ENCODE peak calls at places on chromosomes 7 and 10, in eight cellular contexts. One of them, this sample, is unnamed. For H3K9me3, the result is how much of the 10 kb centered on the place peaks cover.

GRCh38 chr7:24732646-24733413 is 24.4 kb downstream of the GSDME start:
- DNase-seq in H1: no peak
- DNase-seq in tibial nerve: no peak
- DNase-seq in kidney: no peak
- DNase-seq in cardiac muscle cell: no peak
- DNase-seq in mammary epithelial cell: peak
- DNase-seq in fibroblast of lung: peak
- DNase-seq in right lobe of liver: no peak
- DNase-seq in this sample: no peak

GRCh38 chr7:138890782-138891445 is 90.3 kb downstream of the KIAA1549 start:
- DNase-seq in H1: no peak
- DNase-seq in tibial nerve: peak
- DNase-seq in kidney: no peak
- DNase-seq in cardiac muscle cell: peak
- DNase-seq in mammary epithelial cell: no peak
- DNase-seq in fibroblast of lung: peak
- DNase-seq in right lobe of liver: peak
- DNase-seq in this sample: no peak

GRCh38 chr10:97302088-97302791 is 9.8 kb upstream of the ARHGAP19 start:
- DNase-seq in H1: no peak
- DNase-seq in tibial nerve: no peak
- DNase-seq in kidney: no peak
- DNase-seq in cardiac muscle cell: no peak
- DNase-seq in mammary epithelial cell: no peak
- DNase-seq in fibroblast of lung: no peak
- DNase-seq in right lobe of liver: no peak
- DNase-seq in this sample: no peak

GRCh38 chr7:149732111-149732561 is 41.3 kb downstream of the ZNF467 start:
- DNase-seq in H1: no peak
- DNase-seq in tibial nerve: no peak
- DNase-seq in kidney: peak
- DNase-seq in cardiac muscle cell: no peak
- DNase-seq in mammary epithelial cell: no peak
- DNase-seq in fibroblast of lung: no peak
- DNase-seq in right lobe of liver: no peak
- DNase-seq in this sample: peak

GRCh38 chr7:132575336-132575986 is 809 bp downstream of the PLXNA4 start:
- DNase-seq in H1: no peak
- DNase-seq in tibial nerve: peak
- DNase-seq in kidney: peak
- DNase-seq in cardiac muscle cell: peak
- DNase-seq in mammary epithelial cell: no peak
- DNase-seq in fibroblast of lung: peak
- DNase-seq in right lobe of liver: peak
- DNase-seq in this sample: no peak

GRCh38 chr7:90401989-90402388 is 1.3 kb upstream of the CLDN12 start:
- DNase-seq in H1: no peak
- DNase-seq in tibial nerve: no peak
- DNase-seq in kidney: no peak
- DNase-seq in cardiac muscle cell: no peak
- DNase-seq in mammary epithelial cell: no peak
- DNase-seq in fibroblast of lung: peak
- DNase-seq in right lobe of liver: peak
- DNase-seq in this sample: no peak

GRCh38 chr10:30184397-30185033 is 125.1 kb upstream of the JCAD start:
- DNase-seq in H1: no peak
- DNase-seq in tibial nerve: no peak
- DNase-seq in kidney: no peak
- DNase-seq in cardiac muscle cell: no peak
- DNase-seq in mammary epithelial cell: no peak
- DNase-seq in fibroblast of lung: peak
- DNase-seq in right lobe of liver: no peak
- DNase-seq in this sample: no peak

GRCh38 chr10:129531195-129531968 is 64.3 kb downstream of the MGMT start:
- DNase-seq in H1: no peak
- DNase-seq in tibial nerve: no peak
- DNase-seq in kidney: no peak
- DNase-seq in cardiac muscle cell: peak
- DNase-seq in mammary epithelial cell: no peak
- DNase-seq in fibroblast of lung: peak
- DNase-seq in right lobe of liver: no peak
- DNase-seq in this sample: no peak

GRCh38 chr10:48879476-48879875 is 60.2 kb downstream of the LRRC18 start:
- DNase-seq in H1: no peak
- DNase-seq in tibial nerve: no peak
- DNase-seq in kidney: no peak
- DNase-seq in cardiac muscle cell: no peak
- DNase-seq in mammary epithelial cell: no peak
- DNase-seq in fibroblast of lung: no peak
- DNase-seq in right lobe of liver: no peak
- DNase-seq in this sample: no peak

GRCh38 chr7:69256634-69257081 is 341.6 kb upstream of the AUTS2 start:
- DNase-seq in H1: no peak
- DNase-seq in tibial nerve: peak
- DNase-seq in kidney: no peak
- DNase-seq in cardiac muscle cell: no peak
- DNase-seq in mammary epithelial cell: no peak
- DNase-seq in fibroblast of lung: no peak
- DNase-seq in right lobe of liver: peak
- DNase-seq in this sample: peak

GRCh38 chr10:25651534-25651933 is 282.5 kb upstream of the MYO3A start:
- DNase-seq in H1: no peak
- DNase-seq in tibial nerve: no peak
- DNase-seq in kidney: no peak
- DNase-seq in cardiac muscle cell: no peak
- DNase-seq in mammary epithelial cell: no peak
- DNase-seq in fibroblast of lung: no peak
- DNase-seq in right lobe of liver: no peak
- DNase-seq in this sample: no peak

GRCh38 chr10:12638103-12638502 is 288.8 kb downstream of the CAMK1D start:
- DNase-seq in H1: no peak
- DNase-seq in tibial nerve: no peak
- DNase-seq in kidney: no peak
- DNase-seq in cardiac muscle cell: no peak
- DNase-seq in mammary epithelial cell: no peak
- DNase-seq in fibroblast of lung: peak
- DNase-seq in right lobe of liver: no peak
- DNase-seq in this sample: no peak

GRCh38 chr10:32050145-32050544 is 6.1 kb downstream of the KIF5B start:
- DNase-seq in H1: no peak
- DNase-seq in tibial nerve: no peak
- DNase-seq in kidney: no peak
- DNase-seq in cardiac muscle cell: no peak
- DNase-seq in mammary epithelial cell: no peak
- DNase-seq in fibroblast of lung: no peak
- DNase-seq in right lobe of liver: no peak
- DNase-seq in this sample: no peak

GRCh38 chr10:10873289-10873688 is 144.4 kb upstream of the CELF2 start:
- DNase-seq in H1: no peak
- DNase-seq in tibial nerve: no peak
- DNase-seq in kidney: no peak
- DNase-seq in cardiac muscle cell: no peak
- DNase-seq in mammary epithelial cell: no peak
- DNase-seq in fibroblast of lung: no peak
- DNase-seq in right lobe of liver: no peak
- DNase-seq in this sample: no peak

GRCh38 chr10:90709727-90710126 is 148.1 kb downstream of the HTR7 start:
- DNase-seq in H1: no peak
- DNase-seq in tibial nerve: no peak
- DNase-seq in kidney: no peak
- DNase-seq in cardiac muscle cell: no peak
- DNase-seq in mammary epithelial cell: no peak
- DNase-seq in fibroblast of lung: no peak
- DNase-seq in right lobe of liver: no peak
- DNase-seq in this sample: no peak

DNA sequence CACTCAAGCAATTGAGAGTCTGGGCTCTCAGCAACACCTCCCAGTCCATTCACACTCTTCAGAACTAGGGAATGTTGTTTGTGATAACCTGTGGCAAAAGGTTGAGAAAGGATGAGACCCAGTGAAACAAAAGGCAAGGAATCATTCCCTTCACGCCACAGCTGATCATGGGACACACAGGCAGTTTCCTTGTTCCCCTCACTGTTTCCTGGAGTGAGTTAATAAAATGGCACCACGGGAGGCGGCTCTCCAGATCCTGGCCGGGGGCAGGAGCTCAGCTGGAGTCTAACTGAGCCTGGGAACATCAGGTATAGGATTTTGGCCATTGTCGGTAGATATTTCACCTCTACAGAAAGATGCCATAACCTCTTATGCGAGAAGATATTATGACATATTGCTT is 107.3 kb upstream of the FAM171A1 start:
- DNase-seq in H1: no peak
- DNase-seq in tibial nerve: no peak
- DNase-seq in kidney: no peak
- DNase-seq in cardiac muscle cell: no peak
- DNase-seq in mammary epithelial cell: no peak
- DNase-seq in fibroblast of lung: no peak
- DNase-seq in right lobe of liver: no peak
- DNase-seq in this sample: no peak
- H3K9me3 ChIP-seq in H1: under half
- H3K9me3 ChIP-seq in tibial nerve: under half
- H3K9me3 ChIP-seq in kidney: under half
- H3K9me3 ChIP-seq in cardiac muscle cell: under half
- H3K9me3 ChIP-seq in mammary epithelial cell: under half
- H3K9me3 ChIP-seq in fibroblast of lung: under half
- H3K9me3 ChIP-seq in right lobe of liver: under half
- H3K9me3 ChIP-seq in this sample: under half

DNA sequence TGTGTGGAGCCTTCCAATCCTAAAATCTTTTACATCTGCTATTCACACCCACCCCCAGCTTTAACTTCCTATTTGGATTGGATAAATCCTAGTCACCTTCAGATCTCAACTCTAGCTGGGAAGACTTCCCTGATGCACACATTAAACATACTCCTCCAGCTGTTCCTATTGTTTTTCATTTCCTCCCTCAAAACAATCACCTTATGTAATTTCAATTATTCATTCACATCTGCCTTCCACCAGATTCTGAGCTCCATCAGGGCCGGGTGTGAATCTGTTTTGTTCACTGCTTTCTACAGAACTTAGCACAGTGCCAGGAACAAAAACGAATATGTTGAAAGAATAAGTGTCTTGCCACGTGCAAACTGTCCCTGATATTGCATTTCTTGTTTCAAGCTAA is 497.4 kb downstream of the PLXDC2 start:
- DNase-seq in H1: no peak
- DNase-seq in tibial nerve: no peak
- DNase-seq in kidney: no peak
- DNase-seq in cardiac muscle cell: no peak
- DNase-seq in mammary epithelial cell: no peak
- DNase-seq in fibroblast of lung: no peak
- DNase-seq in right lobe of liver: no peak
- DNase-seq in this sample: no peak
- H3K9me3 ChIP-seq in H1: under half
- H3K9me3 ChIP-seq in tibial nerve: under half
- H3K9me3 ChIP-seq in kidney: under half
- H3K9me3 ChIP-seq in cardiac muscle cell: under half
- H3K9me3 ChIP-seq in mammary epithelial cell: under half
- H3K9me3 ChIP-seq in fibroblast of lung: under half
- H3K9me3 ChIP-seq in right lobe of liver: under half
- H3K9me3 ChIP-seq in this sample: under half

GRCh38 chr10:120989996-120990395 is 138.8 kb downstream of the WDR11 start:
- DNase-seq in H1: no peak
- DNase-seq in tibial nerve: no peak
- DNase-seq in kidney: no peak
- DNase-seq in cardiac muscle cell: no peak
- DNase-seq in mammary epithelial cell: no peak
- DNase-seq in fibroblast of lung: no peak
- DNase-seq in right lobe of liver: no peak
- DNase-seq in this sample: no peak
- H3K9me3 ChIP-seq in H1: under half
- H3K9me3 ChIP-seq in tibial nerve: under half
- H3K9me3 ChIP-seq in kidney: under half
- H3K9me3 ChIP-seq in cardiac muscle cell: under half
- H3K9me3 ChIP-seq in mammary epithelial cell: under half
- H3K9me3 ChIP-seq in fibroblast of lung: under half
- H3K9me3 ChIP-seq in right lobe of liver: under half
- H3K9me3 ChIP-seq in this sample: half or more

DNA sequence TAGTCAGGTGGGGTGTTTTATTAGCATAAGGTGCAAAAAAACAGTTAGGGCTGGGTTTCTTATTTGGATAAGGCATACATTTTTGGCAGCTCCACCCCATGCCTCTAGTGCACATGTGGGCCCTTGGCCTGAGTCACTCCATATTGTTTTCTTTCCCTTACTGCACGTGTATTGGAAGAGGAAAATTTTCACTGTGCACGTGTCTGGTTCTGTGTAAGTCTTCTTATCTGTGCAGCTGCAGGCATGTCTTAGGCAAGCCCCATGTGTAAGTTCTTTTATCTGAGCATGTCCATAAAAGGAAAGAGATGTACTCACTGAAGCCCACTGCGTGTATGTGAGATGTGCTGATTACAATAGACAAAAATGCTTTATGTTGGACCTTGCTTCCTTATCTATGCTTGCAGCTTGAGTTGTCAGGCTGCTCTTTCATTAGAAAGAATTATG is 540.3 kb upstream of the IGFBP3 start:
- DNase-seq in H1: no peak
- DNase-seq in tibial nerve: no peak
- DNase-seq in kidney: no peak
- DNase-seq in cardiac muscle cell: no peak
- DNase-seq in mammary epithelial cell: no peak
- DNase-seq in fibroblast of lung: peak
- DNase-seq in right lobe of liver: no peak
- DNase-seq in this sample: no peak
- H3K9me3 ChIP-seq in H1: under half
- H3K9me3 ChIP-seq in tibial nerve: under half
- H3K9me3 ChIP-seq in kidney: under half
- H3K9me3 ChIP-seq in cardiac muscle cell: under half
- H3K9me3 ChIP-seq in mammary epithelial cell: under half
- H3K9me3 ChIP-seq in fibroblast of lung: under half
- H3K9me3 ChIP-seq in right lobe of liver: under half
- H3K9me3 ChIP-seq in this sample: half or more

DNA sequence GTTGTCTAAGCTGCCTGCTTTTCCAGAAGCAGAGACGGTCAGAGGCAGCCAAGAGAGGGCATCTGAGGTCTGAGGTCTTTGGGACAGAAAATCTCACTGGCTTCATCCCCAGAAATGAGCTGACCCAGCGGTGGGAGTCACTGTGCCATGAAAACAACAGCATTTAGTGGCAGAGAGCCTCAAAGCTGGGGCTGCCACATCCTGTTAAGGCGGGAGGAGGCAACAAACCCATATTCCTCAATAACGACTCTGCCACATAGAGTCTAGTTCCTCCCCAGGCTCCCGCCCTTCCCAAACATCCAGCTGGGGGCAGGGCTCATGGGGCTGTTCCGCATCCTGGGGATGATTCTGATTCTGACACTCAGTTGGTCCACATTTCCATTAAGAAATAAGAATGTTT is 148.1 kb downstream of the TCERG1L start:
- DNase-seq in H1: no peak
- DNase-seq in tibial nerve: no peak
- DNase-seq in kidney: no peak
- DNase-seq in cardiac muscle cell: no peak
- DNase-seq in mammary epithelial cell: no peak
- DNase-seq in fibroblast of lung: no peak
- DNase-seq in right lobe of liver: no peak
- DNase-seq in this sample: peak
- H3K9me3 ChIP-seq in H1: under half
- H3K9me3 ChIP-seq in tibial nerve: under half
- H3K9me3 ChIP-seq in kidney: under half
- H3K9me3 ChIP-seq in cardiac muscle cell: under half
- H3K9me3 ChIP-seq in mammary epithelial cell: under half
- H3K9me3 ChIP-seq in fibroblast of lung: under half
- H3K9me3 ChIP-seq in right lobe of liver: under half
- H3K9me3 ChIP-seq in this sample: under half